ENCODE peak calls at places on chromosomes 11 and 22, in nine cellular contexts. Z is AG10803, W is dorsolateral prefrontal cortex, L is IMR-90, S is heart left ventricle, V is A549, B is AG09309, D is Peyer's patch, R is fibroblast of pulmonary artery. H is an unnamed sample.

GRCh38 chr22:31753005-31753633 is 700 bp upstream of the DEPDC5 start:
- DNase-seq in D (peak; percentile 54), Z (no peak), S (peak; percentile 50), L (no peak), B (no peak), V (no peak), W (no peak), R (no peak), H (peak; percentile 15)

GRCh38 chr22:32791056-32791455 is 10.4 kb upstream of the TIMP3 start:
- DNase-seq in Z (no peak), D (no peak), R (no peak), B (no peak), V (no peak), L (no peak), W (no peak), S (no peak), H (no peak)

GRCh38 chr11:79113099-79113498 is 327.7 kb downstream of the TENM4 start:
- DNase-seq in B (no peak), W (no peak), Z (peak; percentile 14), V (no peak), R (peak; percentile 51), L (no peak), D (no peak), S (no peak), H (peak; percentile 13)

GRCh38 chr11:34029176-34029575 is 22.4 kb upstream of the CAPRIN1 start:
- DNase-seq in S (no peak), B (no peak), L (no peak), R (peak; percentile 10), Z (no peak), W (no peak), V (no peak), D (no peak), H (no peak)

GRCh38 chr11:128330203-128330602 is 257.2 kb downstream of the ETS1 start:
- DNase-seq in R (no peak), V (no peak), S (no peak), D (no peak), L (no peak), B (no peak), W (no peak), Z (no peak), H (no peak)

GRCh38 chr11:69213964-69214363 is 58.2 kb downstream of the SMIM38 start:
- DNase-seq in B (no peak), W (no peak), S (no peak), V (no peak), L (no peak), Z (no peak), D (no peak), R (no peak), H (no peak)

GRCh38 chr22:23608583-23608982 is 23.5 kb downstream of the DRICH1 start:
- DNase-seq in V (no peak), L (peak; percentile 39), S (no peak), B (no peak), W (no peak), R (peak; percentile 29), D (no peak), Z (no peak), H (peak; percentile 28)

GRCh38 chr11:1323779-1324178 is 14.3 kb upstream of the TOLLIP start:
- DNase-seq in V (no peak), D (no peak), Z (no peak), S (no peak), R (no peak), W (no peak), B (no peak), L (no peak), H (no peak)

GRCh38 chr11:107928767-107929507 is 689 bp downstream of the RAB39A start:
- DNase-seq in S (peak; percentile 27), B (no peak), L (no peak), W (no peak), D (no peak), Z (no peak), R (no peak), V (no peak), H (no peak)

GRCh38 chr11:10208045-10208674 is 85.9 kb downstream of the SBF2 start:
- DNase-seq in V (peak; percentile 54), L (peak; percentile 64), D (no peak), B (no peak), W (no peak), Z (peak; percentile 55), S (no peak), R (peak; percentile 72), H (peak; percentile 74)

GRCh38 chr11:68448604-68449011 is 11.9 kb upstream of the PPP6R3 start:
- DNase-seq in W (no peak), V (no peak), Z (no peak), L (no peak), B (no peak), R (no peak), D (peak; percentile 43), S (no peak), H (no peak)

GRCh38 chr22:21972293-21972779 is 10.3 kb downstream of the TOP3B start:
- DNase-seq in V (peak; percentile 47), B (no peak), D (no peak), Z (peak; percentile 23), L (peak; percentile 23), W (no peak), S (no peak), R (peak; percentile 36), H (peak; percentile 49)

GRCh38 chr11:121140369-121140768 is 39.3 kb downstream of the TECTA start:
- DNase-seq in Z (no peak), S (no peak), D (no peak), B (no peak), L (no peak), R (no peak), V (no peak), W (no peak), H (no peak)

GRCh38 chr11:35292290-35292689 is 127.1 kb downstream of the SLC1A2 start:
- DNase-seq in Z (no peak), R (no peak), L (no peak), S (no peak), B (no peak), W (no peak), V (no peak), D (no peak), H (no peak)

GRCh38 chr11:79471071-79471470 is 30.2 kb upstream of the TENM4 start:
- DNase-seq in L (no peak), D (no peak), Z (no peak), W (no peak), B (no peak), S (no peak), R (no peak), V (no peak), H (no peak)

GRCh38 chr22:26587991-26588613 is 1.8 kb downstream of the TPST2 start:
- DNase-seq in S (no peak), Z (peak; percentile 68), D (no peak), V (no peak), R (peak; percentile 24), L (no peak), B (no peak), W (no peak), H (no peak)

GRCh38 chr11:37657645-37658044 is 1059.6 kb upstream of the RAG2 start:
- DNase-seq in L (peak; percentile 25), R (peak; percentile 77), Z (no peak), W (no peak), V (no peak), B (no peak), S (no peak), D (no peak), H (peak; percentile 64)

DNA sequence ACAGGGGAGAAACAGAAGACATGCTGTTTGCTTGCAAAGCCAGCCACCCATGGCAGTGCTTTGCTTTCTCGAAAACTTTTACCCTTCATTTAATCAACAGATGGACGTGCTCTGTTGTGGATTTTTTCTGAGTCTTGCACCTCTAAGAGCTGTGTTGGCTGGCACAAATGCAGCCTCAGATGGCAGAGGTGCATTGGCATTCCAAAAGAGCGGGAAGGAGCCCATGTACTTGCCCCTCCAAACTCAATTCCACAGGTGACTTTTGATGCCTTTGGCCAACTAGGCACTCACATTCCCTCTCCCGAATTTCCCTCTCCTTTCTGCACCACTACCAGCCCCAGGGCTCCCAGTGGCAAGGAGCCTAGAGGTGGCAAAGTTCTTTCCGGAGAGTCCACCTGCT is 1.2 kb downstream of the KIRREL3 start:
- DNase-seq in Z (no peak), S (no peak), L (no peak), D (no peak), V (no peak), R (no peak), B (no peak), W (no peak), H (no peak)
- H3K4me3 ChIP-seq in Z (peak overlapping the region; percentile 88), S (no peak overlapping the region), L (peak overlapping the region; percentile 88), D (no peak overlapping the region), V (peak overlapping the region; percentile 64), R (no peak overlapping the region), B (peak overlapping the region; percentile 81), W (peak overlapping the region; percentile 67), H (no peak overlapping the region)

DNA sequence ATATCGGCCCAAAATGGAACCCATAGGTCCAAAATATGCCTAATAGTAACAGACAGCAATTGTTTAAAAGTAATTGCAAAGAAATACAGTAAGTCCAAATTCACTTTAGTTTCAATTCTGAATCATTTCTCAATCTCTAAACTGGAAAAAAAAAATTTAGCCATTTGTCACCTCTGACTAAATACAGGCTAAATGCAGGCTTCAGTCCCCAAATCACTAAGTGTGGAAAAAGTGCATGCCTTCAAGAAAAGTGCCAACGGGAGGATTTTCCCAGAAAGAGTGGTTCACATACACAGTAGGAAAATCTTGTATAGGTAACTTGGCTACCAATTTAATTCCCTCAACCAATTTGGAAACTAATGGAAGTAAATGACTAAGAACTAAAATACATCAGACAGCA is 35.7 kb downstream of the SIK3 start:
- DNase-seq in B (no peak), D (no peak), Z (no peak), R (no peak), W (no peak), L (no peak), V (no peak), S (no peak), H (no peak)
- H3K4me3 ChIP-seq in B (no peak overlapping the region), D (no peak overlapping the region), Z (no peak overlapping the region), R (no peak overlapping the region), W (no peak overlapping the region), L (no peak overlapping the region), V (no peak overlapping the region), S (no peak overlapping the region), H (no peak overlapping the region)

GRCh38 chr11:96282846-96283245 is 60.1 kb downstream of the MAML2 start:
- DNase-seq in B (no peak), V (no peak), L (no peak), S (no peak), R (no peak), W (no peak), Z (no peak), D (no peak), H (no peak)
- H3K4me3 ChIP-seq in B (no peak overlapping the region), V (no peak overlapping the region), L (no peak overlapping the region), S (no peak overlapping the region), R (no peak overlapping the region), W (no peak overlapping the region), Z (no peak overlapping the region), D (no peak overlapping the region), H (no peak overlapping the region)

DNA sequence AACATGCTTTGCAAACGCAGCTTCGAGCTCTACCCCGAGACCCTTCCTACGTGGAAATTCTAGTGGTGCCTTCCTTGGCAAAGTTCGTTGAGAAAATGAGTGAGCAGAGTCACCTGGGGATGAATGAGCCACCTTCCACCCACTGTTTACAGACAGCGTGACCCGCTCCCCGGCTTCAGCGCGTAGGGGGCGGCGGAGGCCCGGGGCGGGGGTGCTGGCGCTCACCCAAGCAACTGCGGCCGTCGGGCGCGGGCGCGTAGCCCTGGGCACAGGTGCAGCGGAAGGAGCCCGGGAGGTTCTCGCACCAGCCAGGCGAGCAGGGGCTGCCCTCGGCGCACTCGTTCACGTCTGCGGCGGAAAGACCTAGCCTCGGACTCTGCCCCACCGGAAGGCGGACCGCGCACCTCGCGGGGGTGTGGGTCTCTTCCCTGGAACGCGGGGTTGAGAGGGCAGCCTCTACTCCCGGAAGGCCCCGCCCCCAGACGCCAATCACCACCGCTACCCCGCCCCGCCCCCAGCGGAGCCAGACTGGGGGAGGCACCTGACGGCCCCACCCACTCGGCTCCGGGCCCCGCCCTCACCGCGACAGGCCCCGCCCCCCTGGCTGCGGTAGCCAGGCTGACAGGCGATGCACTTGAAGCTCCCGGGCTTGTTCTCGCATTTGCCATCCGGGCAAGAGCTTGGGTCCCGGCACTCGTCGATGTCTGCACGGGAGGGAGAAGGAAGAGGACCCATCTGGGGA is 11.8 kb downstream of the LTBP3 start:
- DNase-seq in R (no peak), D (peak; percentile 100), L (no peak), V (peak; percentile 49), B (no peak), S (peak; percentile 78), Z (no peak), W (no peak), H (no peak)
- H3K4me3 ChIP-seq in R (no peak overlapping the region), D (peak overlapping the region; percentile 29), L (no peak overlapping the region), V (no peak overlapping the region), B (no peak overlapping the region), S (no peak overlapping the region), Z (no peak overlapping the region), W (peak overlapping the region; percentile 30), H (no peak overlapping the region)

H was measured in choroid plexus epithelial cell.